ENCODE peak calls at places on chromosomes 6 and 20, in ten cellular contexts. T is ascending aorta, Q is breast epithelium, A is Peyer's patch, L is PC-3, P is right lobe of liver, C is tibial artery, B is adrenal gland, I is GM23338, U is OCI-LY7. J is an unnamed sample. For H3K4me1, the result is how much of the 10 kb centered on the place peaks cover.

GRCh38 chr6:170306324-170307079 is at the start of gene FAM120B:
- DNase-seq in T (peak), Q (peak), A (peak), L (peak), P (peak), C (peak), B (peak), I (peak), U (peak), J (peak)

GRCh38 chr6:118203421-118204000 is 296.4 kb downstream of the SLC35F1 start:
- DNase-seq in T (no peak), Q (no peak), A (no peak), L (no peak), P (no peak), C (no peak), B (no peak), I (no peak), U (no peak), J (no peak)

GRCh38 chr20:24492031-24492607 is 22.7 kb downstream of the SYNDIG1 start:
- DNase-seq in T (no peak), Q (no peak), A (no peak), L (no peak), P (no peak), C (no peak), B (no peak), I (peak), U (no peak), J (no peak)

GRCh38 chr6:31634131-31634530 is 13.6 kb downstream of the PRRC2A start:
- DNase-seq in T (no peak), Q (no peak), A (no peak), L (no peak), P (no peak), C (no peak), B (no peak), I (no peak), U (no peak), J (no peak)

GRCh38 chr6:79494841-79495240 is 42.4 kb downstream of the LCA5 start:
- DNase-seq in T (no peak), Q (no peak), A (no peak), L (no peak), P (no peak), C (no peak), B (no peak), I (peak), U (no peak), J (no peak)

GRCh38 chr20:33656010-33656782 is 5.9 kb upstream of the C20orf144 start:
- DNase-seq in T (no peak), Q (no peak), A (no peak), L (no peak), P (no peak), C (no peak), B (peak), I (no peak), U (no peak), J (peak)

GRCh38 chr6:43200541-43200940 is 18.5 kb downstream of the CUL9 start:
- DNase-seq in T (no peak), Q (no peak), A (no peak), L (no peak), P (no peak), C (no peak), B (no peak), I (no peak), U (no peak), J (no peak)

GRCh38 chr20:33947709-33948295 is 45.9 kb upstream of the RALY start:
- DNase-seq in T (no peak), Q (no peak), A (peak), L (peak), P (no peak), C (no peak), B (no peak), I (peak), U (peak), J (no peak)

GRCh38 chr6:26045046-26045938 is 41.9 kb upstream of the HFE start:
- DNase-seq in T (peak), Q (peak), A (peak), L (peak), P (peak), C (peak), B (peak), I (no peak), U (peak), J (peak)

GRCh38 chr20:32251470-32251869 is 26.0 kb upstream of the KIF3B start:
- DNase-seq in T (no peak), Q (no peak), A (no peak), L (no peak), P (no peak), C (no peak), B (no peak), I (no peak), U (no peak), J (no peak)

GRCh38 chr6:24600903-24601302 is 45.1 kb downstream of the KIAA0319 start:
- DNase-seq in T (no peak), Q (no peak), A (no peak), L (no peak), P (no peak), C (no peak), B (no peak), I (peak), U (no peak), J (no peak)

GRCh38 chr6:88050140-88050818 is 2.6 kb downstream of the SPACA1 start:
- DNase-seq in T (no peak), Q (no peak), A (no peak), L (no peak), P (no peak), C (no peak), B (no peak), I (no peak), U (no peak), J (no peak)

GRCh38 chr20:45345104-45345936 is 2.9 kb downstream of the SDC4 start:
- DNase-seq in T (no peak), Q (peak), A (peak), L (peak), P (peak), C (no peak), B (no peak), I (no peak), U (no peak), J (peak)

GRCh38 chr6:20744911-20745557 is 210.8 kb downstream of the CDKAL1 start:
- DNase-seq in T (no peak), Q (no peak), A (no peak), L (no peak), P (no peak), C (no peak), B (no peak), I (no peak), U (no peak), J (no peak)

GRCh38 chr20:36098364-36098763 is 56.2 kb upstream of the EPB41L1 start:
- DNase-seq in T (peak), Q (peak), A (peak), L (no peak), P (no peak), C (peak), B (peak), I (no peak), U (peak), J (peak)
- H3K4me1 ChIP-seq in T (under half), Q (under half), A (under half), L (under half), P (under half), C (under half), B (under half), I (under half), U (half or more), J (under half)

GRCh38 chr20:62305765-62306431 is 3.1 kb downstream of the ADRM1 start:
- DNase-seq in T (no peak), Q (no peak), A (no peak), L (peak), P (no peak), C (no peak), B (no peak), I (no peak), U (no peak), J (peak)
- H3K4me1 ChIP-seq in T (under half), Q (under half), A (under half), L (under half), P (under half), C (under half), B (under half), I (under half), U (under half), J (under half)

DNA sequence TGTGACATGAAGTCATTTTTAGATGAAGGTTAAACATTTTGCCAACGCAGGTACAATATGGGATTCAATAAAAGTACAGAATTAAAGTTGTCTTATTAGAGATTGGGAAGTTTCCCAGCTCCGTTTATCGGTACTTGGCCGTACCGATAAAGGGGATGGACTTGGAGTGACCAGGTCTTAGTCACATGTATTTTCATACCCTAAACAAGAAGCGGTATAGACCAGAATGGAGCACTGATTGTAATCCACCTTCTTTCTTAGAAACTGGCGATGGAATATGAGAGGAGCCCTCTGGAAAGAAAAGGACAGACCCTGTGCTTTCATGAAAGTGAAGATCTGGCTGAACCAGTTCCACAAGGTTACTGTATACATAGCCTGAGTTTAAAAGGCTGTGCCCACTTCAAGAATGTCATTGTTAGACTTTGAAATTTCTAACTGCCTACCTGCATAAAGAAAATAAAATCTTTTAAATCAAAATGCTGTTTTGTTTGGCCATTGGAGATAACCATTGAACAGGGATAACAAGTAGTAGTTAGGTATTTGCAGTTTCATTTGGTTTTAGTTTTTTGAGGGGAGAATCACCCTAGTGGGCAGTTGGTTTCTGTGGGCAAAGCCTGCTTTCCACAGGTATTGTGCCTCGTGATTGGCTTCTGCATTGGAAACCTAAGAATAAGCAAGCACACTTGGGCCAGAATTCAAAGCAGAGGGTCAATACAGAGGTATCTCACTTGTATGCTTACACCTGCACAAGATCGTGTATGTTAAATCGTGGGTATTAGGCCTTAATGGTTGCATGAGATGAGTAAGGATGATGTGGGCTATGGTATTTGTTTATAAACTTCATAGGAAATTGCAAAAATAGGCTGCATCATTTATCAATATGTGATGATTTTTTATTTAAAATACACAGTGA is 11.2 kb upstream of the ZNFX1 start:
- DNase-seq in T (no peak), Q (no peak), A (no peak), L (peak), P (no peak), C (no peak), B (peak), I (peak), U (no peak), J (no peak)
- H3K4me1 ChIP-seq in T (under half), Q (under half), A (under half), L (under half), P (under half), C (under half), B (under half), I (under half), U (under half), J (under half)

GRCh38 chr20:9141916-9142315 is 73.0 kb downstream of the PLCB4 start:
- DNase-seq in T (no peak), Q (no peak), A (no peak), L (no peak), P (no peak), C (no peak), B (no peak), I (no peak), U (no peak), J (no peak)

GRCh38 chr20:9142809-9143208 is 73.9 kb downstream of the PLCB4 start:
- DNase-seq in T (no peak), Q (no peak), A (no peak), L (no peak), P (no peak), C (no peak), B (no peak), I (no peak), U (no peak), J (no peak)

GRCh38 chr20:9140172-9140760 is 71.4 kb downstream of the PLCB4 start:
- DNase-seq in T (no peak), Q (no peak), A (no peak), L (no peak), P (no peak), C (no peak), B (no peak), I (no peak), U (no peak), J (no peak)

GRCh38 chr20:9139106-9139808 is 70.4 kb downstream of the PLCB4 start:
- DNase-seq in T (no peak), Q (no peak), A (no peak), L (no peak), P (no peak), C (no peak), B (no peak), I (no peak), U (no peak), J (no peak)

GRCh38 chr20:9141070-9141469 is 72.2 kb downstream of the PLCB4 start:
- DNase-seq in T (no peak), Q (no peak), A (no peak), L (no peak), P (no peak), C (no peak), B (no peak), I (no peak), U (no peak), J (no peak)
- H3K4me1 ChIP-seq in T (under half), Q (under half), A (under half), L (under half), P (under half), C (under half), B (under half), I (under half), U (under half), J (under half)

GRCh38 chr20:43942213-43942590 is 27.6 kb downstream of the TOX2 start:
- DNase-seq in T (no peak), Q (no peak), A (no peak), L (no peak), P (no peak), C (no peak), B (no peak), I (no peak), U (no peak), J (no peak)

GRCh38 chr20:43944653-43945235 is 30.1 kb downstream of the TOX2 start:
- DNase-seq in T (no peak), Q (no peak), A (no peak), L (no peak), P (no peak), C (no peak), B (no peak), I (no peak), U (no peak), J (no peak)

GRCh38 chr20:43943725-43944124 is 29.1 kb downstream of the TOX2 start:
- DNase-seq in T (no peak), Q (no peak), A (no peak), L (no peak), P (no peak), C (no peak), B (no peak), I (no peak), U (no peak), J (no peak)

GRCh38 chr20:43941476-43942212 is 27.0 kb downstream of the TOX2 start:
- DNase-seq in T (no peak), Q (no peak), A (no peak), L (peak), P (no peak), C (no peak), B (no peak), I (no peak), U (peak), J (no peak)

DNA sequence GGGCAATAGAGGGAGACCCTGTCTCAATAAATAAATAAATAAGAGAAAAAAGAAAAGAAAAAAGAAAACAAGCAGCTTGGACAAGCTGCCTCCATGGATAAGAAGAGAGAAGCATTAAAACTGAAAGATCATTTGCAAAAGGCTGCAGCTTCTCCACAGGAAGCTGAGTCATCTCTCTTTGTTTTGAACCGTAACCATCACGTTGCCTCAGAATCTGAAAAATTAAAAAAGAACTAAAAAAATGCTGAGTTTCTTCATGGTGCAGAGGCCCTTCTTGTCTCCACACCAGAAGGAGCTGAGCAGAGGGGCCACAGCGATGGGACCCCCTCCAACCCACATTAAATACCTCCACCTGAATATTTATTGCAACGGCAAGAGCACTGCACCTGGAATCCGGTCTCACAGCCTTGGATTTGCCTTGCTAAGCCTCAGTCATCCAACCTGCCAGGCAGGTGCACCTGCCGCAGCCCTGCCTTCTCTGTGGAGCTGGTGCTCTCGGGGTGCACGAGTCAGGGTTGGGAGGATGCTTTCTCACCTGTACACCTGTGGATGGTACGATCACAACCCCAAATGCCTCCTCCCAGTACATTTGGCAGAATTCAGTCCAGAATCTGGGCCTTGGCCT is 28.1 kb downstream of the TOX2 start:
- DNase-seq in T (no peak), Q (no peak), A (no peak), L (peak), P (no peak), C (no peak), B (no peak), I (no peak), U (peak), J (no peak)
- H3K4me1 ChIP-seq in T (under half), Q (under half), A (under half), L (half or more), P (under half), C (under half), B (under half), I (under half), U (under half), J (under half)

DNA sequence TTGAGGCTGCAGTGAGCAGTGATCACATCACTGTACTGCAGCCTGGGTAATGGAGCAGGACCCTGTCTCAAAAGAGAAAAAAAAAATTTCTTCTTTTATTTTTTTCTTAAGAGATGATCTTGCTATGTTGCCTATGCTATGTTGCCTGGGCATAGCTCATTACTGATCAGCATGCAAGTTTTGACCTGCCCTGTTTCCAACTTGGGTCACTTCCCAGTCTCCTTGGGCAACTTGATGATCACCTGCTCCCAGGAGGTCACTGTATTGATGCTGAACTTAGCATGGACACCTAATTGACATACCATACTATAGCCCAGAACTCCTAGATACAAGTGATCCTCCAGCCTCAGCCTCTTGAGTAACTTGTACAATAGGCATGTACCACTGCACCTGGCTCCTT is 30.7 kb upstream of the NANP start:
- DNase-seq in T (no peak), Q (no peak), A (no peak), L (no peak), P (no peak), C (no peak), B (no peak), I (no peak), U (no peak), J (no peak)
- H3K4me1 ChIP-seq in T (under half), Q (under half), A (under half), L (under half), P (under half), C (under half), B (under half), I (under half), U (under half), J (under half)

DNA sequence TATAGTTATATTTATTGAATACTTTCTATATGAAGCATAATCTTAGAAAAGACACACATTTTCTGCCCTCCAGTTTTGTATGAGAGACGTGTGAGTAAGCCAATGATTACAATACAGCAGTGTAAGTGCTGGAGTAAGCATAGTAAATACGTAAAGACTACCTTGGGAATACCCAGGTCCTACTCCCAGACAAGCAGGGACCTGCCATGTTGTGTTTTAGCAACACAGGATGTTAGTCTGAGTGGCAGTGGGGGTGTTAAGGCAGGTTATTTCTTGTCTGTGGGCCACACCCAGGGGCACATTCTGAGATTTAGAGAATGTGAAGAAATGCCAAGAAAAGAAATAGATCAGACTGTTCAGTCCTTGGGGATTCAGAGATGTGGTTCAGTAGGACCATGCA is 34.3 kb upstream of the RNF144B start:
- DNase-seq in T (no peak), Q (peak), A (no peak), L (no peak), P (no peak), C (no peak), B (no peak), I (no peak), U (no peak), J (no peak)
- H3K4me1 ChIP-seq in T (under half), Q (under half), A (under half), L (under half), P (under half), C (under half), B (under half), I (under half), U (under half), J (under half)

GRCh38 chr6:112218563-112218962 is 35.8 kb downstream of the LAMA4 start:
- DNase-seq in T (no peak), Q (no peak), A (no peak), L (no peak), P (peak), C (no peak), B (no peak), I (no peak), U (no peak), J (peak)
- H3K4me1 ChIP-seq in T (under half), Q (under half), A (under half), L (under half), P (under half), C (under half), B (under half), I (under half), U (under half), J (under half)

GRCh38 chr20:50559856-50560623 is 49.9 kb downstream of the PTPN1 start:
- DNase-seq in T (no peak), Q (no peak), A (no peak), L (no peak), P (no peak), C (no peak), B (no peak), I (no peak), U (no peak), J (no peak)

GRCh38 chr20:50561379-50562078 is 51.3 kb downstream of the PTPN1 start:
- DNase-seq in T (no peak), Q (no peak), A (no peak), L (peak), P (no peak), C (no peak), B (peak), I (no peak), U (no peak), J (no peak)

GRCh38 chr20:50563133-50563944 is 53.2 kb downstream of the PTPN1 start:
- DNase-seq in T (no peak), Q (no peak), A (no peak), L (no peak), P (no peak), C (no peak), B (no peak), I (no peak), U (no peak), J (no peak)

GRCh38 chr20:50560867-50561266 is 50.7 kb downstream of the PTPN1 start:
- DNase-seq in T (no peak), Q (no peak), A (no peak), L (no peak), P (no peak), C (no peak), B (no peak), I (no peak), U (no peak), J (no peak)

DNA sequence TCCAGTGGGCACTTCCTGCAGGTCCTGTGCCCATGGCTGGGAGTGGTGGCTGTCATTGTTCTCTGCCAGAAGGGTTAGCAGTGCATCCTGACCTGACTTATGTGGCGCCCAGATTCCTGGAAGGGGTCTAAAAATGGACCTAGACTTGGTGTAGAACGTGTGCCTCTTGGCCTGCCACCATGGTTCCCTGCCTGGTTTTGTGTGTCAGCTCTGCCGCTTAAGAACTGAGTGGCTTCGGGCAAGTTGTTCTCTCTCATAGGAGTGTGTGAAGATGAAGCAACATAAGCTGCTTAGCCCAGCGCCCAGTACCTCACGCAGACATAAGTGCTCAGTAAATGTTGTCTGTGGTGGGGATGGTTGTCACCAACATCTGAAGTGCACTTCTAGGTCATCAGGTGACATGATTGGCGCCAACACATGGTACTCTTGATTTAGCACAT is 52.1 kb downstream of the PTPN1 start:
- DNase-seq in T (no peak), Q (no peak), A (no peak), L (no peak), P (no peak), C (no peak), B (no peak), I (no peak), U (no peak), J (peak)
- H3K4me1 ChIP-seq in T (under half), Q (under half), A (under half), L (under half), P (under half), C (under half), B (under half), I (under half), U (under half), J (half or more)